ENCODE peak calls at places on chromosomes 7 and 10, in nine cellular contexts. L is astrocyte of the spinal cord, V is H9, N is fibroblast of lung, H is glutamatergic neuron, B is GM20000, F is transverse colon, W is brain microvascular endothelial cell, Z is IMR-90. J is an unnamed sample.

GRCh38 chr7:31121641-31122040 is 69.5 kb downstream of the ADCYAP1R1 start:
- DNase-seq in W (no peak), Z (no peak), L (no peak), B (no peak), H (no peak), N (no peak), V (no peak), F (no peak), J (no peak)

GRCh38 chr7:108808556-108808955 is 238.9 kb downstream of the DNAJB9 start:
- DNase-seq in Z (no peak), W (no peak), H (no peak), N (no peak), B (no peak), F (no peak), V (no peak), L (no peak), J (no peak)

GRCh38 chr10:76051007-76051936 is 619.8 kb downstream of the LRMDA start:
- DNase-seq in Z (no peak), L (no peak), V (no peak), N (no peak), H (no peak), W (no peak), B (no peak), F (no peak), J (no peak)

GRCh38 chr10:102152545-102152890 is 329 bp downstream of the NOLC1 start:
- DNase-seq in B (no peak), H (peak), W (peak), N (no peak), L (no peak), V (no peak), F (peak), Z (peak), J (peak)

GRCh38 chr10:90352288-90352687 is 505.6 kb downstream of the HTR7 start:
- DNase-seq in N (peak), B (no peak), F (no peak), L (no peak), Z (peak), H (no peak), V (peak), W (peak), J (no peak)

GRCh38 chr7:117873056-117873932 is at the start of gene CTTNBP2:
- DNase-seq in W (peak), N (peak), Z (peak), B (peak), V (peak), H (peak), L (peak), F (peak), J (peak)

GRCh38 chr7:32905175-32905662 is 13.7 kb upstream of the KBTBD2 start:
- DNase-seq in H (peak), F (peak), Z (peak), B (no peak), N (peak), W (peak), V (peak), L (peak), J (peak)

GRCh38 chr7:157579425-157579824 is 242.6 kb downstream of the DNAJB6 start:
- DNase-seq in N (no peak), B (no peak), V (no peak), L (no peak), Z (no peak), H (no peak), F (peak), W (no peak), J (no peak)

GRCh38 chr7:17898111-17898510 is 42.2 kb downstream of the SNX13 start:
- DNase-seq in V (no peak), N (no peak), Z (no peak), W (no peak), L (no peak), B (no peak), F (no peak), H (no peak), J (no peak)

GRCh38 chr7:85685901-85686300 is 499.0 kb upstream of the SEMA3D start:
- DNase-seq in N (peak), B (no peak), F (no peak), Z (no peak), V (no peak), W (no peak), H (no peak), L (no peak), J (no peak)

GRCh38 chr7:18770154-18770807 is 274.7 kb downstream of the HDAC9 start:
- DNase-seq in N (peak), V (no peak), H (no peak), W (peak), Z (peak), L (peak), B (no peak), F (no peak), J (no peak)

GRCh38 chr7:148962823-148963582 is 65.3 kb downstream of the PDIA4 start:
- DNase-seq in L (peak), V (no peak), W (peak), H (peak), F (peak), B (peak), Z (peak), N (peak), J (peak)

GRCh38 chr7:155743197-155743596 is 69.1 kb downstream of the SHH start:
- DNase-seq in H (no peak), W (no peak), Z (no peak), L (peak), F (no peak), B (no peak), N (no peak), V (no peak), J (no peak)

GRCh38 chr10:74658511-74658910 is 167.9 kb upstream of the KAT6B start:
- DNase-seq in N (no peak), L (no peak), F (no peak), Z (no peak), W (no peak), H (no peak), V (no peak), B (no peak), J (no peak)

GRCh38 chr10:89310092-89310886 is 8.4 kb downstream of the IFIT2 start:
- DNase-seq in L (no peak), W (no peak), V (no peak), H (no peak), F (no peak), Z (no peak), B (no peak), N (no peak), J (no peak)

GRCh38 chr7:142812437-142813215 is 41.9 kb downstream of the PRSS2 start:
- DNase-seq in V (no peak), B (no peak), F (no peak), Z (no peak), H (no peak), W (no peak), L (no peak), N (no peak), J (no peak)

GRCh38 chr7:121401896-121402295 is 5.8 kb upstream of the FAM3C start:
- DNase-seq in H (no peak), L (no peak), B (no peak), Z (no peak), W (no peak), F (no peak), N (peak), V (no peak), J (no peak)

GRCh38 chr10:62373995-62374861 is at the start of gene ZNF365:
- DNase-seq in L (peak), Z (peak), B (peak), H (peak), V (peak), N (peak), W (peak), F (no peak), J (peak)

GRCh38 chr10:28533571-28534304 is 820 bp downstream of the WAC start:
- DNase-seq in B (peak), F (peak), N (peak), H (peak), Z (peak), V (peak), W (peak), L (peak), J (peak)

GRCh38 chr7:26930201-26930600 is 65.8 kb upstream of the SKAP2 start:
- DNase-seq in H (no peak), Z (no peak), W (no peak), V (no peak), F (no peak), L (peak), N (no peak), B (no peak), J (no peak)

GRCh38 chr7:47669178-47669878 is 87.4 kb upstream of the TNS3 start:
- DNase-seq in N (peak), B (peak), F (peak), V (no peak), L (peak), H (no peak), W (peak), Z (peak), J (peak)

GRCh38 chr7:75638607-75639070 is 100.1 kb downstream of the HIP1 start:
- DNase-seq in B (no peak), W (no peak), V (peak), F (peak), Z (peak), H (peak), N (no peak), L (no peak), J (peak)

GRCh38 chr10:126004752-126005151 is 108.4 kb downstream of the FANK1 start:
- DNase-seq in L (no peak), H (no peak), B (no peak), F (no peak), V (no peak), W (no peak), Z (no peak), N (no peak), J (no peak)

GRCh38 chr7:28169166-28169713 is 11.4 kb downstream of the JAZF1 start:
- DNase-seq in N (peak), V (no peak), W (no peak), B (no peak), H (no peak), Z (peak), F (no peak), L (no peak), J (no peak)

GRCh38 chr10:71302874-71303568 is 16.0 kb upstream of the SLC29A3 start:
- DNase-seq in Z (peak), L (peak), F (no peak), B (peak), V (no peak), N (peak), H (no peak), W (peak), J (peak)

GRCh38 chr7:92020636-92021035 is 80.0 kb downstream of the AKAP9 start:
- DNase-seq in W (no peak), N (no peak), L (no peak), F (no peak), Z (peak), H (no peak), V (no peak), B (no peak), J (no peak)

GRCh38 chr10:11921800-11922387 is 98.7 kb downstream of the PROSER2 start:
- DNase-seq in H (peak), Z (no peak), F (peak), N (peak), V (no peak), B (no peak), L (no peak), W (no peak), J (no peak)

GRCh38 chr7:4845740-4846142 is 16.1 kb downstream of the PAPOLB start:
- DNase-seq in F (no peak), L (no peak), N (peak), H (peak), Z (no peak), B (no peak), V (peak), W (no peak), J (no peak)
- TF ChIP-seq CTCF in F (no peak), L (no peak), N (no peak), H (peak), Z (no peak), B (no peak), V (peak), W (peak), J (no peak)

GRCh38 chr10:34081948-34082347 is 733.1 kb downstream of the PARD3 start:
- DNase-seq in H (no peak), W (no peak), F (no peak), B (no peak), V (no peak), L (no peak), N (no peak), Z (no peak), J (no peak)
- TF ChIP-seq CTCF in H (no peak), W (peak), F (no peak), B (no peak), V (peak), L (no peak), N (no peak), Z (peak), J (no peak)

GRCh38 chr7:144069953-144070352 is 342 bp downstream of the OR2A25 start:
- DNase-seq in W (no peak), V (no peak), B (no peak), L (no peak), Z (no peak), H (no peak), F (no peak), N (no peak), J (no peak)

GRCh38 chr7:144069511-144069910 is at the start of gene OR2A25:
- DNase-seq in N (no peak), W (no peak), H (no peak), L (no peak), V (no peak), Z (no peak), B (no peak), F (no peak), J (no peak)

DNA sequence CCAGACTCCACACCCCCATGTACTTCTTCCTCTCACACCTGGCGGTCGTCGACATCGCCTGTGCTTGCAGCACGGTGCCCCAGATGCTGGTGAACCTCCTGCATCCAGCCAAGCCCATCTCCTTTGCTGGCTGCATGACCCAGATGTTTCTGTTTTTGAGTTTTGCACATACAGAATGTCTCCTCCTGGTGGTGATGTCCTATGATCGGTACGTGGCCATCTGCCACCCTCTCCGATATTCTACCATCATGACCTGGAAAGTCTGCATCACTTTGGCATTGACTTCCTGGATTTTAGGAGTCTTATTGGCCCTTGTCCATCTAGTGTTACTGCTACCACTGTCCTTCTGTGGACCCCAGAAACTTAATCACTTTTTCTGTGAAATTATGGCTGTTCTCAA is 4.8 kb downstream of the OR2A25 start:
- DNase-seq in N (no peak), H (no peak), L (no peak), W (no peak), Z (no peak), F (no peak), B (no peak), V (no peak), J (no peak)
- TF ChIP-seq CTCF in N (no peak), H (no peak), L (no peak), W (no peak), Z (no peak), F (no peak), B (no peak), V (no peak), J (no peak)

DNA sequence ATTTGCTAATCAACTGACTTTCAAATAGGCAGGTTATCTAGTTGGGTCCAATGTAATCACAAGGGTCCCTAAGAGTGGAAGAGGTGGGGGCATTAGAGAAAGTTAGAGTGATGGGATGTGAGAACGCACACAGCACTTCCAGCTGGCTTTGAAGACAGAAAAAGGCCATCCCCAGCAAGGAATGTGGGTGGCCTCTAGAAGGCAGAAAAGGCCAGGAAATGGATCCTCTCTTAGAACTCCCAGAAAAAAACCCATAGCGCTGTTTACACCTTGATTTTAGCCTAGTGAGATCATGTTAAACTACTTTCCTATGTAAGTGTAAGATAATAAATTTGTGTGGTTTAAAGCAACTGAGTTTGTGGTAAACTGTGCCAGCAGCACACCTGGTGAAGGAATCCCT is 219.5 kb upstream of the HABP2 start:
- DNase-seq in F (no peak), V (no peak), H (no peak), B (no peak), W (no peak), L (no peak), N (no peak), Z (no peak), J (no peak)
- TF ChIP-seq CTCF in F (no peak), V (no peak), H (no peak), B (no peak), W (no peak), L (no peak), N (no peak), Z (no peak), J (no peak)

GRCh38 chr10:182441-183201 is 47.4 kb downstream of the ZMYND11 start:
- DNase-seq in L (peak), V (no peak), B (peak), H (no peak), W (no peak), Z (peak), N (peak), F (no peak), J (no peak)

GRCh38 chr10:178723-179122 is 43.5 kb downstream of the ZMYND11 start:
- DNase-seq in L (peak), Z (peak), W (no peak), H (no peak), N (no peak), F (no peak), B (no peak), V (no peak), J (no peak)

GRCh38 chr10:176677-177076 is 41.4 kb downstream of the ZMYND11 start:
- DNase-seq in Z (no peak), B (no peak), V (no peak), F (no peak), W (no peak), H (no peak), N (no peak), L (no peak), J (no peak)

GRCh38 chr10:173741-174140 is 38.5 kb downstream of the ZMYND11 start:
- DNase-seq in H (no peak), N (no peak), W (no peak), L (no peak), V (no peak), Z (no peak), B (no peak), F (no peak), J (no peak)

GRCh38 chr10:178208-178607 is 43.0 kb downstream of the ZMYND11 start:
- DNase-seq in F (no peak), V (no peak), L (peak), Z (peak), N (peak), W (no peak), H (no peak), B (peak), J (no peak)
- TF ChIP-seq CTCF in F (peak), V (peak), L (peak), Z (peak), N (no peak), W (no peak), H (peak), B (no peak), J (peak)

GRCh38 chr7:51190950-51191349 is 125.7 kb downstream of the COBL start:
- DNase-seq in Z (no peak), L (no peak), N (no peak), W (no peak), V (no peak), F (no peak), B (no peak), H (no peak), J (no peak)

GRCh38 chr7:51189777-51190176 is 126.8 kb downstream of the COBL start:
- DNase-seq in F (no peak), B (no peak), L (no peak), H (no peak), V (no peak), Z (no peak), W (no peak), N (no peak), J (no peak)

GRCh38 chr7:51186531-51186930 is 130.1 kb downstream of the COBL start:
- DNase-seq in V (no peak), N (peak), F (no peak), W (peak), B (no peak), H (peak), Z (peak), L (no peak), J (no peak)

GRCh38 chr7:51188987-51189386 is 127.6 kb downstream of the COBL start:
- DNase-seq in N (no peak), F (no peak), L (no peak), V (no peak), B (no peak), Z (no peak), W (no peak), H (no peak), J (no peak)

GRCh38 chr7:51187941-51188340 is 128.7 kb downstream of the COBL start:
- DNase-seq in F (no peak), Z (no peak), N (no peak), V (peak), L (no peak), B (no peak), H (peak), W (no peak), J (no peak)
- TF ChIP-seq CTCF in F (no peak), Z (no peak), N (no peak), V (peak), L (no peak), B (no peak), H (peak), W (peak), J (no peak)

DNA sequence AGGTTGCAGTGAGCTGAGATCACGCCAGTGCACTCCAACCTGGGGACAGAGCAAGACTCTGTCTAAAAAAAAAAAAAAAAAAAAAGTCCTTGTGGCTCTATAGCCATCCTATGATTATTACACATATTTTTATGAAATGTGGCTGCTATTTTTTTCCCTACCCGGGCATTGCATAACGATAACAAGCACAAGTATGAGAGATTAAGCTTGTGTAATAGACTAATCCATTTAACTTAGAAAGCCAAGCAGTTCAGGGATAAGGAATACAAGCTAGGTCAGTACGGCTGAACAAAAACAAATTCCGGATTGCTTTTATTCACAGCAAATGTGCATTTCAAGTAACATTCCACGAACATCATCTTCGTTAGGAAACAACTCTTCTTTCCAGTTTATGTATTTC is 81.4 kb downstream of the PRTFDC1 start:
- DNase-seq in L (no peak), V (no peak), W (no peak), N (peak), H (no peak), F (no peak), B (no peak), Z (no peak), J (no peak)
- TF ChIP-seq CTCF in L (no peak), V (no peak), W (no peak), N (no peak), H (no peak), F (no peak), B (no peak), Z (no peak), J (no peak)

GRCh38 chr7:123987445-123987844 is 45.4 kb downstream of the TMEM229A start:
- DNase-seq in W (no peak), L (no peak), H (no peak), N (no peak), Z (no peak), B (no peak), F (no peak), V (no peak), J (no peak)
- TF ChIP-seq CTCF in W (no peak), L (no peak), H (no peak), N (no peak), Z (no peak), B (no peak), F (no peak), V (no peak), J (no peak)